ENCODE peak calls at places on chromosome 1, in ten cellular contexts. One of them, this sample, is unnamed.

GRCh38 chr1:44848456-44849181 is 5.6 kb upstream of the PTCH2 start:
- DNase-seq in fibroblast of pulmonary artery: peak; percentile 36
- DNase-seq in H54: no peak
- DNase-seq in SW480: no peak
- DNase-seq in GM13976: no peak
- DNase-seq in H1: no peak
- DNase-seq in NCI-H1694: no peak
- DNase-seq in LHCN-M2: no peak
- DNase-seq in body of pancreas: no peak
- DNase-seq in GM06990: no peak
- DNase-seq in this sample: no peak

GRCh38 chr1:18794561-18794960 is 64.9 kb downstream of the TAS1R2 start:
- DNase-seq in fibroblast of pulmonary artery: no peak
- DNase-seq in H54: no peak
- DNase-seq in SW480: no peak
- DNase-seq in GM13976: no peak
- DNase-seq in H1: peak; percentile 33
- DNase-seq in NCI-H1694: no peak
- DNase-seq in LHCN-M2: no peak
- DNase-seq in body of pancreas: no peak
- DNase-seq in GM06990: no peak
- DNase-seq in this sample: no peak

GRCh38 chr1:54287176-54287650 is 87.2 kb downstream of the MRPL37 start:
- DNase-seq in fibroblast of pulmonary artery: peak; percentile 74
- DNase-seq in H54: peak; percentile 88
- DNase-seq in SW480: no peak
- DNase-seq in GM13976: peak; percentile 58
- DNase-seq in H1: no peak
- DNase-seq in NCI-H1694: peak; percentile 41
- DNase-seq in LHCN-M2: peak; percentile 66
- DNase-seq in body of pancreas: peak; percentile 86
- DNase-seq in GM06990: peak; percentile 55
- DNase-seq in this sample: peak; percentile 85

GRCh38 chr1:204331847-204332487 is 27.8 kb downstream of the PLEKHA6 start:
- DNase-seq in fibroblast of pulmonary artery: no peak
- DNase-seq in H54: no peak
- DNase-seq in SW480: no peak
- DNase-seq in GM13976: no peak
- DNase-seq in H1: no peak
- DNase-seq in NCI-H1694: no peak
- DNase-seq in LHCN-M2: no peak
- DNase-seq in body of pancreas: no peak
- DNase-seq in GM06990: no peak
- DNase-seq in this sample: no peak

GRCh38 chr1:226520640-226521355 is 27.8 kb upstream of the STUM start:
- DNase-seq in fibroblast of pulmonary artery: no peak
- DNase-seq in H54: no peak
- DNase-seq in SW480: no peak
- DNase-seq in GM13976: no peak
- DNase-seq in H1: no peak
- DNase-seq in NCI-H1694: no peak
- DNase-seq in LHCN-M2: peak; percentile 3
- DNase-seq in body of pancreas: no peak
- DNase-seq in GM06990: no peak
- DNase-seq in this sample: no peak

GRCh38 chr1:56411484-56412180 is 167.7 kb downstream of the PLPP3 start:
- DNase-seq in fibroblast of pulmonary artery: peak; percentile 62
- DNase-seq in H54: no peak
- DNase-seq in SW480: no peak
- DNase-seq in GM13976: no peak
- DNase-seq in H1: no peak
- DNase-seq in NCI-H1694: no peak
- DNase-seq in LHCN-M2: no peak
- DNase-seq in body of pancreas: peak; percentile 67
- DNase-seq in GM06990: no peak
- DNase-seq in this sample: no peak

GRCh38 chr1:167791281-167792209 is 69.8 kb downstream of the MPZL1 start:
- DNase-seq in fibroblast of pulmonary artery: peak; percentile 95
- DNase-seq in H54: no peak
- DNase-seq in SW480: no peak
- DNase-seq in GM13976: no peak
- DNase-seq in H1: no peak
- DNase-seq in NCI-H1694: no peak
- DNase-seq in LHCN-M2: peak; percentile 86
- DNase-seq in body of pancreas: peak; percentile 52
- DNase-seq in GM06990: no peak
- DNase-seq in this sample: no peak

GRCh38 chr1:166544036-166544435 is 295.2 kb upstream of the POGK start:
- DNase-seq in fibroblast of pulmonary artery: no peak
- DNase-seq in H54: no peak
- DNase-seq in SW480: no peak
- DNase-seq in GM13976: no peak
- DNase-seq in H1: no peak
- DNase-seq in NCI-H1694: no peak
- DNase-seq in LHCN-M2: no peak
- DNase-seq in body of pancreas: no peak
- DNase-seq in GM06990: no peak
- DNase-seq in this sample: no peak

GRCh38 chr1:116951175-116951935 is 41.6 kb downstream of the PTGFRN start:
- DNase-seq in fibroblast of pulmonary artery: peak; percentile 92
- DNase-seq in H54: no peak
- DNase-seq in SW480: no peak
- DNase-seq in GM13976: no peak
- DNase-seq in H1: no peak
- DNase-seq in NCI-H1694: no peak
- DNase-seq in LHCN-M2: peak; percentile 95
- DNase-seq in body of pancreas: peak; percentile 35
- DNase-seq in GM06990: no peak
- DNase-seq in this sample: no peak

GRCh38 chr1:36112823-36113222 is 12.2 kb downstream of the COL8A2 start:
- DNase-seq in fibroblast of pulmonary artery: no peak
- DNase-seq in H54: no peak
- DNase-seq in SW480: no peak
- DNase-seq in GM13976: no peak
- DNase-seq in H1: no peak
- DNase-seq in NCI-H1694: no peak
- DNase-seq in LHCN-M2: no peak
- DNase-seq in body of pancreas: no peak
- DNase-seq in GM06990: no peak
- DNase-seq in this sample: no peak

GRCh38 chr1:27436204-27437159 is 44.1 kb downstream of the GPR3 start:
- DNase-seq in fibroblast of pulmonary artery: peak; percentile 58
- DNase-seq in H54: peak; percentile 27
- DNase-seq in SW480: peak; percentile 71
- DNase-seq in GM13976: no peak
- DNase-seq in H1: no peak
- DNase-seq in NCI-H1694: no peak
- DNase-seq in LHCN-M2: peak; percentile 70
- DNase-seq in body of pancreas: peak; percentile 45
- DNase-seq in GM06990: no peak
- DNase-seq in this sample: no peak

GRCh38 chr1:93814059-93814794 is 64.8 kb downstream of the DNTTIP2 start:
- DNase-seq in fibroblast of pulmonary artery: peak; percentile 92
- DNase-seq in H54: no peak
- DNase-seq in SW480: peak; percentile 87
- DNase-seq in GM13976: peak; percentile 70
- DNase-seq in H1: no peak
- DNase-seq in NCI-H1694: peak; percentile 90
- DNase-seq in LHCN-M2: peak; percentile 91
- DNase-seq in body of pancreas: peak; percentile 80
- DNase-seq in GM06990: no peak
- DNase-seq in this sample: peak; percentile 5

This sample was measured in NK-92 treated with Interleukin-12 subunit alpha and Interleukin-12 subunit beta, amount 100 ng/mL, for 24 hours.